ENCODE peak calls at places on chromosomes 12 and 14, in four cellular contexts. F is ovary, G is GM12892, Z is body of pancreas. K is an unnamed sample.

GRCh38 chr14:31401369-31401932 is 18.9 kb downstream of the HEATR5A start:
- DNase-seq in Z (no peak), F (no peak), G (no peak), K (no peak)

GRCh38 chr14:96671218-96671617 is 126.0 kb upstream of the VRK1 start:
- DNase-seq in G (no peak), F (no peak), Z (no peak), K (no peak)

GRCh38 chr12:47882796-47883546 is 21.8 kb downstream of the VDR start:
- DNase-seq in G (peak), Z (peak), F (no peak), K (no peak)

GRCh38 chr12:63298386-63298930 is 147.5 kb upstream of the AVPR1A start:
- DNase-seq in G (no peak), F (no peak), Z (no peak), K (no peak)

GRCh38 chr12:117151195-117152031 is 38.9 kb downstream of the FBXO21 start:
- DNase-seq in G (no peak), Z (peak), F (peak), K (peak)

GRCh38 chr12:96396914-96397313 is 3.3 kb downstream of the CDK17 start:
- DNase-seq in F (no peak), G (no peak), Z (no peak), K (no peak)

GRCh38 chr12:131461096-131461495 is 249.8 kb upstream of the SFSWAP start:
- DNase-seq in Z (no peak), G (no peak), F (no peak), K (no peak)

GRCh38 chr14:41570415-41571155 is 36.1 kb upstream of the LRFN5 start:
- DNase-seq in Z (no peak), G (no peak), F (no peak), K (no peak)

GRCh38 chr14:80055912-80056801 is 155.1 kb downstream of the DIO2 start:
- DNase-seq in F (no peak), Z (peak), G (no peak), K (no peak)

GRCh38 chr12:124392991-124393790 is 98.3 kb downstream of the RFLNA start:
- DNase-seq in F (peak), G (no peak), Z (peak), K (no peak)

GRCh38 chr12:92675092-92675865 is 27.5 kb upstream of the PLEKHG7 start:
- DNase-seq in F (no peak), G (no peak), Z (no peak), K (no peak)

GRCh38 chr14:72638021-72638420 is 255.9 kb downstream of the DPF3 start:
- DNase-seq in Z (no peak), G (no peak), F (no peak), K (peak)

GRCh38 chr12:76219806-76220205 is 128.4 kb downstream of the BBS10 start:
- DNase-seq in Z (no peak), F (no peak), G (no peak), K (no peak)

GRCh38 chr14:82067221-82067620 is 533.6 kb upstream of the SEL1L start:
- DNase-seq in F (no peak), G (no peak), Z (no peak), K (no peak)

GRCh38 chr14:59919582-59920377 is at the start of gene LRRC9:
- DNase-seq in F (peak), G (peak), Z (peak), K (no peak)

GRCh38 chr12:108046135-108046534 is 83.0 kb upstream of the WSCD2 start:
- DNase-seq in F (no peak), Z (no peak), G (no peak), K (no peak)

GRCh38 chr12:109734219-109735000 is 20.8 kb downstream of the FAM222A start:
- DNase-seq in G (no peak), Z (peak), F (peak), K (no peak)

GRCh38 chr12:132218915-132219314 is 74.7 kb downstream of the NOC4L start:
- DNase-seq in G (no peak), F (no peak), Z (peak), K (no peak)

GRCh38 chr12:43812042-43812441 is 5.9 kb upstream of the TWF1 start:
- DNase-seq in Z (no peak), G (no peak), F (no peak), K (no peak)

GRCh38 chr14:103724116-103724515 is 8.5 kb downstream of the ZFYVE21 start:
- DNase-seq in Z (peak), G (no peak), F (peak), K (no peak)

GRCh38 chr14:33796356-33796755 is 154.5 kb downstream of the EGLN3 start:
- DNase-seq in G (no peak), Z (no peak), F (no peak), K (no peak)

GRCh38 chr12:130658561-130658960 is 57.5 kb downstream of the RIMBP2 start:
- DNase-seq in F (no peak), Z (no peak), G (no peak), K (no peak)

GRCh38 chr12:71135812-71136176 is 22.0 kb downstream of the TSPAN8 start:
- DNase-seq in G (no peak), Z (no peak), F (no peak), K (no peak)

GRCh38 chr14:69666112-69666511 is 54.7 kb downstream of the SUSD6 start:
- DNase-seq in F (no peak), G (no peak), Z (no peak), K (no peak)